ENCODE peak calls at places on chromosomes 13 and 19, in six cellular contexts. W, H, N, M, I and O are unnamed samples.
A peak's percentile ranks its signal among the peaks of the same experiment; 100 is the strongest.

GRCh38 chr13:112136095-112136494 is 69.1 kb downstream of the SOX1 start:
- DNase-seq in W (no peak), H (no peak), N (peak; percentile 15), M (no peak), I (peak; percentile 53), O (no peak)

GRCh38 chr13:106570354-106570822 is 2.5 kb upstream of the ARGLU1 start:
- DNase-seq in W (peak; percentile 71), H (peak; percentile 95), N (peak; percentile 80), M (no peak), I (peak; percentile 90), O (peak; percentile 28)

GRCh38 chr13:109729031-109729870 is 57.1 kb downstream of the IRS2 start:
- DNase-seq in W (no peak), H (no peak), N (no peak), M (no peak), I (no peak), O (no peak)

GRCh38 chr19:55376381-55376933 is at the start of gene TMEM190:
- DNase-seq in W (no peak), H (peak; percentile 66), N (no peak), M (no peak), I (no peak), O (no peak)

GRCh38 chr19:44770550-44771257 is 7.0 kb upstream of the CBLC start:
- DNase-seq in W (peak; percentile 99), H (peak; percentile 99), N (peak; percentile 98), M (peak; percentile 44), I (peak; percentile 98), O (peak; percentile 93)

GRCh38 chr19:17830567-17831418 is 9.5 kb upstream of the INSL3 start:
- DNase-seq in W (peak; percentile 90), H (peak; percentile 95), N (peak; percentile 90), M (no peak), I (peak; percentile 87), O (peak; percentile 62)

GRCh38 chr13:113586661-113587479 is 2.3 kb downstream of the TFDP1 start:
- DNase-seq in W (peak; percentile 27), H (no peak), N (peak; percentile 21), M (no peak), I (peak; percentile 80), O (no peak)

GRCh38 chr19:1269478-1270167 is 491 bp downstream of the CIRBP start:
- DNase-seq in W (peak; percentile 92), H (peak; percentile 81), N (peak; percentile 86), M (no peak), I (peak; percentile 97), O (peak; percentile 82)

GRCh38 chr19:15035795-15036311 is 13.4 kb upstream of the CASP14 start:
- DNase-seq in W (no peak), H (no peak), N (no peak), M (no peak), I (no peak), O (no peak)

GRCh38 chr13:49586717-49587116 is 1.4 kb upstream of the RCBTB1 start:
- DNase-seq in W (no peak), H (no peak), N (no peak), M (no peak), I (no peak), O (no peak)

GRCh38 chr19:4369109-4369887 is 25.9 kb downstream of the MPND start:
- DNase-seq in W (peak; percentile 84), H (peak; percentile 47), N (peak; percentile 83), M (no peak), I (peak; percentile 90), O (no peak)

GRCh38 chr13:94707400-94708021 is 4.8 kb downstream of the SOX21 start:
- DNase-seq in W (no peak), H (peak; percentile 70), N (no peak), M (no peak), I (no peak), O (peak; percentile 60)

GRCh38 chr13:32791545-32792172 is 205.4 kb downstream of the PDS5B start:
- DNase-seq in W (no peak), H (no peak), N (no peak), M (no peak), I (no peak), O (no peak)

DNA sequence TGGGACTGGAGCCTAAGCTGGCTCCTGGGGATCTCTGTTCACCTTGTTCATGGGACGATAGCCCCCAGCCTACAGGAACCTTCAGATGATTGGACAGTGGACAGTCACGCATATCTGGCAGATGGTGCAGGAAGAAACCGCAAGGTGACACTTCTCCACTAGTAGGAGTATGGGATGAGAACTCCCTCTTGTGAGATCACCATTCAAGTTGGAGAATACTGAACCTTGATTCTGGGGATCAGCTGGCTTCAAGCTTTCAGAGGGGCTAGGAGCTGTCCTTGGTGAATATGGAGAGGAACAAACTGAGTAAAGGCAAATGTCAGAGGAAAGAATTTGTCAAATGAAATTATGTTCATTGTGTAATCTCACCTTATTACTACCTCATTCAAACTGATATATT is 204.5 kb downstream of the PDS5B start:
- DNase-seq in W (no peak), H (peak; percentile 33), N (no peak), M (no peak), I (no peak), O (no peak)
- TF ChIP-seq CTCF in W (no peak), H (peak; percentile 22), N (no peak), M (no peak), I (no peak), O (no peak)

GRCh38 chr19:27776020-27776419 is 1436.9 kb downstream of the UQCRFS1 start:
- DNase-seq in W (no peak), H (peak; percentile 69), N (no peak), M (no peak), I (no peak), O (no peak)
- TF ChIP-seq CTCF in W (no peak), H (peak; percentile 49), N (no peak), M (peak; percentile 35), I (no peak), O (peak; percentile 37)

DNA sequence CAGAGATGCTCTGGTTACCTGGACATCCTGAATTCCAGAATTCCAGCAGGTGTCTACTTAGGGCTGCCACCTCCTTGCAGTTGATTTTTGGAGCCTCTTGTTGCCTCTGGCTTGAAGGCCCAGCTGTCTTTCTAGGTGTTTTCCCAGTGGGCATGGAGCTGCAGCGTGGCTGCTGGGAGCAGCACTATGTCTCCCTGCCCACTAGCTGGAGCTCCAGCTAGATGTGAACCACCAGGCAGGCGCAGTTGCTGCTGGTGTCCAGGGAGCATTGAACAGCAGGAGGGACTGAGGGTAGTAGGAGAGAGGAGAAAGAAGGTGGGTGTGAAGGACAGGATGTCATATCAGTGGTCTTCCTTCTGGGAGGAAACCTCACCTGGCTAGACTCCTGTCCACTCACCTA is 9.9 kb upstream of the SELENOW start:
- DNase-seq in W (no peak), H (no peak), N (no peak), M (no peak), I (no peak), O (no peak)
- TF ChIP-seq CTCF in W (no peak), H (no peak), N (no peak), M (peak; percentile 9), I (no peak), O (no peak)

GRCh38 chr13:84606616-84607015 is 724.3 kb upstream of the SLITRK1 start:
- DNase-seq in W (no peak), H (no peak), N (no peak), M (no peak), I (no peak), O (no peak)

GRCh38 chr13:84607614-84608013 is 725.3 kb upstream of the SLITRK1 start:
- DNase-seq in W (no peak), H (no peak), N (no peak), M (peak; percentile 55), I (no peak), O (no peak)

GRCh38 chr13:84609716-84610115 is 727.4 kb upstream of the SLITRK1 start:
- DNase-seq in W (no peak), H (no peak), N (no peak), M (no peak), I (no peak), O (no peak)

DNA sequence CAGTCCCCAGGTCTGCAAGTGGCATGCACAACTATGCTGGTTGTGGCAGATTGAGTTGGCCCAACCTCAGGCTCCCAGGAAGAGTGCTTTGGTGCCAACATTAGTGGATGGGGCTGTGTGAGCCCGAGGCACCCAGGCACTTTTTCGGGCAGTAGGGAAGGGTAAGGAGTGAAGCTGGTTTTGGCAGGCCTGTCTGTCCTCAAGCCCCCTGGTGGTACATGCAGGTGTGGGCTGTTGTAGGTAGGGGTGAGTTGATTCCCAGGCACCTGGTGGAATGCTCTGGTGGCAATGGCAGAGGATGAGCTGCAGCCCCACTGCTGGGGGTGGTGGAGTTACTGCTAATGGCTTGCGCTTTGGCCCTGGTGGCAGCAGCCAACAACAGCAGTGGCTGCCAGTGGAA is 723.7 kb upstream of the SLITRK1 start:
- DNase-seq in W (no peak), H (peak; percentile 69), N (no peak), M (no peak), I (no peak), O (no peak)
- TF ChIP-seq CTCF in W (no peak), H (peak; percentile 49), N (no peak), M (no peak), I (no peak), O (no peak)

DNA sequence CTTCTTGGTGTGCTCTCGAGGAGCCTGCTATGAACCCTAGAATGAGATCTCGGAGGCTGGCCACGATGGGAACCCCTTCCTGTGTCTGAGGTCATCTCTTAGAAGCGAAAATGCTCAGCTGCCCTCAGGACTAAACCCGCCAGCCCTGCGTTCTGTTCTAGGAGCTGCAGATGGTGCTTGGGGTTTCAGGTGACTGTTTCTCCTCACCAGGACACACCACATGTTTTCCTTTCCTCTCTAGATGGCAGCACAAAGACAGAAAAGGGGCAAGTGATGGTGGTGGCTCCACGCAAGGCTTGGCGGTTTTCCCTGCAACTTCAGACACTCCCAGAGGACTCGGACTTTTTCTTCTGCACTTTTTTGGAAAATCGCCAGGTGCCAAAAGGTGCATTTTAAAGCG is 60.1 kb downstream of the RNASEH2B start:
- DNase-seq in W (no peak), H (peak; percentile 77), N (no peak), M (no peak), I (no peak), O (no peak)
- TF ChIP-seq CTCF in W (no peak), H (peak; percentile 50), N (no peak), M (no peak), I (no peak), O (no peak)

DNA sequence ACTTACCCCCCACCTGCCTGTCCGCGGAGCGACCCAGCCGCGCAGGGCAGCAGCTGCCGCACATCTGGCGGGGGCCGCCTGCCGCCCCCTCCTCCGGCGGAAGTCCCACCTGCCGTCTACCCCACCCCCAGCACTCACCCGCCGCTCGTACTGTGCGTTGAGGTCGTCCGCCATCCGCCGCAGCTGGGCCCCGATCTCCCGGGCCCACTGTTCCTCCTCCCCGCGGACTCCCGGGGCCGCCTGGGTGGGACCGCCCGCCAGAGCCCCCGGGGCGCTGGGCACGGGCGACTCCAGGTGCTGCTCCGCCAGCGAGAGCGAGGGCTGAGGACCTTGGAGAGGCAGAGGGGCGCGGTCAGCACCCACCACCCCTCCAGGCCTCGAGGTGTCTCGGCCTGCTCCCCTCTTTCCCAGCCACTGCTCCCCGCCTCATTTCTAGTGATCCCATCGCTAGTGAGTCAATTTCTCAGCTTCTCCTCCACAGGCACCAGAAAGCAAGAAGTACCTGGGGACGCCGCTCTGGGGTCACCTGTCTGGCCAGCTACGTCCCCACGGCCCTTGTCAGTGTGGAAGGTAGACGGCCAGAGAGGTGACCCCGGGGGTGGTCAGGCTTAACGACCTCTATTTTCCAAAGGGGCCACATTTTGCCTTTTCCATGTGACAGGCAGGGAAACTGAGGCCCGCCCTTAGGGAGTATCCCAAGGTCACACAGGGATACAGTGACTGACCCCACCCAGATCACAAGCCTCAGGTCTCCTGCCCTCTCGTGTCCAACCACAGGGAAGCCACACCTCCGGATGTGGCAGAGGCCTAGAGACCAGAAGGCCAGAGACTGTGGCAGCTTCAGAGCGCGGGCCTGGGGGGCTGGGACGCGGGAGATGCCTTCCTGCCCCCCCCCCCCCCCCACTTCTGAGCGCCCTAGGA is 4.3 kb downstream of the BBC3 start:
- DNase-seq in W (peak; percentile 87), H (peak; percentile 61), N (peak; percentile 80), M (peak; percentile 35), I (peak; percentile 97), O (no peak)
- TF ChIP-seq CTCF in W (peak; percentile 46), H (no peak), N (no peak), M (peak; percentile 16), I (no peak), O (no peak)

GRCh38 chr13:65677906-65678305 is 1552.2 kb downstream of the PCDH9 start:
- DNase-seq in W (no peak), H (peak; percentile 34), N (no peak), M (no peak), I (no peak), O (no peak)
- TF ChIP-seq CTCF in W (no peak), H (peak; percentile 19), N (no peak), M (peak; percentile 14), I (no peak), O (no peak)